ENCODE peak calls at places on chromosome 9, in five cellular contexts. Q, P, K, X and R are unnamed samples.

GRCh38 chr9:95102001-95102433 is 215.5 kb downstream of the FANCC start:
- DNase-seq in Q (no peak), P (no peak), K (no peak), X (no peak), R (no peak)

GRCh38 chr9:80899208-80899607 is 790.1 kb downstream of the TLE1 start:
- DNase-seq in Q (no peak), P (no peak), K (no peak), X (no peak), R (no peak)

GRCh38 chr9:37413311-37413710 is 9.2 kb upstream of the GRHPR start:
- DNase-seq in Q (no peak), P (no peak), K (no peak), X (no peak), R (no peak)

GRCh38 chr9:123460091-123460490 is 104.1 kb downstream of the CRB2 start:
- DNase-seq in Q (no peak), P (peak; percentile 33), K (no peak), X (no peak), R (no peak)

GRCh38 chr9:85942913-85943729 is 2.2 kb downstream of the NAA35 start:
- DNase-seq in Q (no peak), P (no peak), K (no peak), X (no peak), R (no peak)

GRCh38 chr9:113556877-113557593 is 93.5 kb downstream of the RGS3 start:
- DNase-seq in Q (peak; percentile 8), P (peak; percentile 11), K (no peak), X (no peak), R (no peak)

GRCh38 chr9:125203259-125203658 is 2.9 kb downstream of the RABEPK start:
- DNase-seq in Q (no peak), P (no peak), K (no peak), X (no peak), R (no peak)

GRCh38 chr9:133098104-133098754 is 22.8 kb downstream of the RALGDS start:
- DNase-seq in Q (no peak), P (peak; percentile 63), K (no peak), X (no peak), R (no peak)

GRCh38 chr9:133844876-133845658 is 106.9 kb upstream of the SARDH start:
- DNase-seq in Q (peak; percentile 43), P (peak; percentile 87), K (peak; percentile 35), X (no peak), R (peak; percentile 36)

GRCh38 chr9:3241290-3241689 is 284.5 kb downstream of the RFX3 start:
- DNase-seq in Q (no peak), P (no peak), K (no peak), X (peak; percentile 32), R (no peak)

GRCh38 chr9:76866689-76867088 is 39.2 kb downstream of the PRUNE2 start:
- DNase-seq in Q (no peak), P (no peak), K (no peak), X (no peak), R (no peak)

GRCh38 chr9:111102793-111103474 is 64.7 kb upstream of the LPAR1 start:
- DNase-seq in Q (no peak), P (no peak), K (no peak), X (no peak), R (no peak)

DNA sequence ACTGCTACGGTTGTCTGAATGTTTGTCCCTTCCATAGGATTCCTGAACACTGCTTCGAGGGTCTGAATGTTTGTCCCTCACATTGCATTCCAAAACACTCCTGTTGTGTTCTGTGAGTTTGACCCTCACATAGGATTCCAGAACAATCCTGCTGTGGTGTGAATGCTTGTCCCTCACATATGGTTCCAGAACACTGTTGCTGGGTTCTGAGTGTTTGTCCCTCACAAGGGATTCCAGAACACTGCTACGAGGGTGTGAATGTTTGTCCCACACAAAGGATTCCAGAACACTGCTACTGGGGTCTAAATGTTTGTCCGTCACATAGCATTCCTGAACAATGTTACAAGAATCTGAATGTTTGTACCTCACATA is 201.2 kb downstream of the FOXD4L6 start:
- DNase-seq in Q (no peak), P (no peak), K (no peak), X (no peak), R (no peak)
- H3K9me3 ChIP-seq in Q (peaks cover 9% of the 10 kb centered on the region), P (peaks cover 66% of the 10 kb centered on the region), K (peaks cover 50% of the 10 kb centered on the region), X (peaks cover 48% of the 10 kb centered on the region), R (peaks cover 5% of the 10 kb centered on the region)

GRCh38 chr9:108961151-108961550 is 27.0 kb downstream of the ABITRAM start:
- DNase-seq in Q (no peak), P (no peak), K (no peak), X (no peak), R (no peak)
- TF ChIP-seq CTCF in Q (no peak), P (no peak), K (no peak), X (no peak), R (no peak)

DNA sequence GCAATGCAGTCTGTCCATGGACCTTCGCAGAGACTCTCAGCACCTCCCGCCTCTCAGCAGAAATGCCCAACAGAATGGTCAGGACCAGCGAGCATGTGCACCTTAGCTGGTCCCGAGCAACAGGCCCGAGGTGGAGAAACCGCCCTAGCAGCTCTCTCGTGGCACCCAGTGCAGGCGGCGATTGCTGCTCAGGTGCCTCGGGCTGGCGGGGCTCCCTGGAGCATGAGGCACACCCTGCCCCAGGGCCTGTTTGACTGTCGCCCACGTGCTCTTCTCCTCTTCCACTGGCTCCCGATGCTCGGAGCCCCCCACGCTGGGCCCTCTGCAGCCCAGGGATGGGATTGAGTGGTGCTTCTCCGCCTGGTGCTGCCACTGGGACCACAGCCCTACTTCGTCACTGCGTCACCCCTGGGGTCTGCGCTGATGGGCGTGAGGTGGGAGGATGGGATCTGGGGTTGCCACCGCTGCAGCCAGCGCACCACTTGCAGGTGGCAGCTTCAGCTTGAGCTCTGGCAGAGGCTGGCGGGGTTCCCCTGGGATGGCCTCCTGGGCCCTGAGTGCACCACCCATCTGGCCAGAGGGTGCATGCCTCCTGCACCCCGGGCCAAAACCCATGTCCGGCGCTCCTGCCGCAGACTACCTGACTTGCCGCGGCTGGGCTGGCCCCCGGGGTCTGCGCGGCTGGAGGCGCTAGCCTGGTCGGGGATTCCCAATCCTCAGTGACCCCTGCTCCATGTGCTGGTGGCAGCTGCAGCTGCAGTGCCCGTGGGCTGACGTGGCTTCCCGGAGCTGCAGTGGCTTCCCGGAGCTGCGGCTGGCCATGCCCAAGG is 244.2 kb downstream of the FOXD4L6 start:
- DNase-seq in Q (no peak), P (peak; percentile 62), K (no peak), X (no peak), R (no peak)
- H3K9me3 ChIP-seq in Q (peaks cover 8% of the 10 kb centered on the region), P (peaks cover 89% of the 10 kb centered on the region), K (peaks cover 48% of the 10 kb centered on the region), X (peaks cover 23% of the 10 kb centered on the region), R (peaks cover 8% of the 10 kb centered on the region)

GRCh38 chr9:137213160-137214060 is 7.9 kb downstream of the NDOR1 start:
- DNase-seq in Q (no peak), P (no peak), K (no peak), X (no peak), R (no peak)
- TF ChIP-seq CTCF in Q (no peak), P (no peak), K (no peak), X (no peak), R (no peak)